ENCODE peak calls at places on chromosomes 5 and 9, in five cellular contexts. C, I, Z, V and G are unnamed samples. For H3K9me3, the result is how much of the 10 kb centered on the place peaks cover.

GRCh38 chr5:57834829-57835554 is 352.4 kb upstream of the ACTBL2 start:
- DNase-seq in C (no peak), I (no peak), Z (no peak), V (no peak), G (no peak)

GRCh38 chr9:79757906-79758669 is 186.3 kb downstream of the TLE4 start:
- DNase-seq in C (no peak), I (peak), Z (no peak), V (no peak), G (no peak)

GRCh38 chr9:16509946-16510504 is 360.4 kb downstream of the BNC2 start:
- DNase-seq in C (no peak), I (peak), Z (no peak), V (no peak), G (no peak)

GRCh38 chr9:103601287-103601686 is 492.8 kb upstream of the SMC2 start:
- DNase-seq in C (no peak), I (no peak), Z (no peak), V (no peak), G (no peak)

GRCh38 chr5:135209495-135209837 is 175.4 kb upstream of the PITX1 start:
- DNase-seq in C (no peak), I (no peak), Z (no peak), V (no peak), G (no peak)

GRCh38 chr5:195401-196160 is 4.3 kb downstream of the LRRC14B start:
- DNase-seq in C (peak), I (no peak), Z (no peak), V (peak), G (no peak)

GRCh38 chr9:118729981-118730380 is 639.3 kb downstream of the BRINP1 start:
- DNase-seq in C (no peak), I (no peak), Z (no peak), V (no peak), G (no peak)

GRCh38 chr5:7584749-7585148 is 188.8 kb downstream of the ADCY2 start:
- DNase-seq in C (no peak), I (no peak), Z (no peak), V (no peak), G (no peak)

DNA sequence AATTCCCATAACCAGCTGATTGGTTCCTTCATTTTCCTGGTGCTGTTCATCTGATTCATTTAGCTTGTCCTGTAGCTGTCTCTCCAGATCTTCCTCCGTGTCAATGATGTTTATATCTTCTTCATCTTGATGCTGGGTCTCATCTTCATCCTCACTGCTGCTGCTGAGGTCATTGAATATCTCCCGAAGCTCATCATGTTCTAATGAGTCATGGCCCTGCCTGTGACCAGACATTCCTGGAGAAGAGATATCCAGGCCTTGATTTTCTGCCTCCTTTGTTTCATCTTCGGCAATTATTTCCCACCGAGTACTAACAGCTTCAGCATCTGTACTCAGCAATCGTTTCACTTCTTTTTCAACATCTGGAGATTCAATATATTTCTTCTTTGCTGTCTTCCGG is 1.4 kb downstream of the TAF7 start:
- DNase-seq in C (no peak), I (peak), Z (no peak), V (no peak), G (no peak)
- H3K9me3 ChIP-seq in C (half or more), I (under half), Z (under half), V (half or more), G (under half)

GRCh38 chr5:41954286-41954685 is 29.2 kb downstream of the FBXO4 start:
- DNase-seq in C (no peak), I (no peak), Z (no peak), V (no peak), G (no peak)
- H3K9me3 ChIP-seq in C (under half), I (under half), Z (under half), V (under half), G (under half)

DNA sequence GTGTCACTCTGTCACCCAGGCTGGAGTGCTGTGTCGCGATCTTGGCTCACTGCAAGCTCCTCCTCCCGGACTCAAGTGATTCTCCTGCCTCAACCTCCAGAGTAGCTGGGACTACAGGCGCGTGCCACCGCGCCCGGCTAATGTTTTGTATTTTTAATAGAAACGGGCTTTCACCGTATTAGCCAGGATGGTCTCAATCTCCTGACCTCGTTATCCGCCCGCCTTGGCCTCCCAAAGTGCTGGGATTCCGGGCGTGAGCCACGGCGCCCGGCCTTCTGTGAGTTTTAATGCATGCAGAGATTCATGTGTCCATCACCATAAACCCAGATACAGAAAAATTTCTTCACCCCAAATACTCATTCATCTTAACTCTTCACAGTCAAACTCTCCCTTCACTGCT is 1046.7 kb downstream of the CDH9 start:
- DNase-seq in C (no peak), I (no peak), Z (no peak), V (no peak), G (no peak)
- H3K9me3 ChIP-seq in C (under half), I (under half), Z (under half), V (under half), G (under half)

DNA sequence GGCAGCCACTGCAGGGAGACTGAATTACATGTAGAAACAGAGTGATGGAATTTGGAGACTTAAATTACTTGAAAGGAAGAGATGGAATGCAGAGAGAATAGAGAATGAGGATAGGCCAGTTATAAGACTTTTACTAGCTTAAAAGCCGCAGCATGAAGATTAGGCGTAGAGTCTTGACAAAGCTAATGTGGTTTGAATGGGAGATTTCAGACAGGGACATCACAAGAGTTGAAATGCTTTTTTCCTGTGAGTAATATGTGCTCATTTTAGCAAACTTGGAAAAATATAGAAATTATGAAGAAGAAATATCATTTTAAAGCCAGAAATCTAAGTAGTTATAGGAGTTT is 7.5 kb downstream of the CENPP start:
- DNase-seq in C (no peak), I (no peak), Z (no peak), V (no peak), G (no peak)
- H3K9me3 ChIP-seq in C (under half), I (under half), Z (under half), V (under half), G (under half)